ENCODE peak calls at places on chromosomes 4 and X, in nine cellular contexts. D is RPMI7951; W is NCI-H2029; Y is stimulated activated naive CD4-positive, alpha-beta T cell; O is tibial artery; H is stimulated activated naive CD8-positive, alpha-beta T cell treated with anti-CD3 and anti-CD28 coated beads, Interleukin-15, amount 100 ng/mL, for 72 hours; G is hippocampal formation; J is activated CD4-positive, alpha-beta T cell treated with anti-CD3 and anti-CD28 coated beads, Interleukin-2, amount 10 ng/mL, durations not matched to agents 7 days and 5 days; B is foreskin fibroblast. P is an unnamed sample.

GRCh38 chr4:7296661-7297335 is 104.5 kb downstream of the SORCS2 start:
- DNase-seq in D (no peak), W (no peak), Y (no peak), O (no peak), H (no peak), G (no peak), J (no peak), B (no peak), P (no peak)

GRCh38 chr4:54440394-54441223 is 211.5 kb downstream of the PDGFRA start:
- DNase-seq in D (peak; percentile 44), W (peak; percentile 13), Y (no peak), O (no peak), H (no peak), G (peak; percentile 6), J (peak; percentile 6), B (peak; percentile 68), P (no peak)

GRCh38 chr4:173415885-173416658 is 17.2 kb upstream of the SCRG1 start:
- DNase-seq in D (no peak), W (no peak), Y (no peak), O (peak; percentile 62), H (no peak), G (no peak), J (no peak), B (no peak), P (no peak)

GRCh38 chr4:176563591-176563990 is 229.1 kb downstream of the VEGFC start:
- DNase-seq in D (peak; percentile 62), W (no peak), Y (no peak), O (no peak), H (no peak), G (no peak), J (no peak), B (peak; percentile 75), P (no peak)

GRCh38 chr4:13455411-13455810 is 28.7 kb downstream of the RAB28 start:
- DNase-seq in D (no peak), W (no peak), Y (no peak), O (no peak), H (no peak), G (no peak), J (no peak), B (peak; percentile 13), P (no peak)

GRCh38 chrX:42746606-42747005 is 31.4 kb downstream of the PPP1R2C start:
- DNase-seq in D (no peak), W (no peak), Y (no peak), O (no peak), H (no peak), G (no peak), J (no peak), B (peak; percentile 79), P (no peak)

GRCh38 chrX:103794117-103794516 is 17.5 kb downstream of the PLP1 start:
- DNase-seq in D (peak; percentile 17), W (no peak), Y (no peak), O (no peak), H (no peak), G (no peak), J (no peak), B (peak; percentile 23), P (no peak)

GRCh38 chrX:10507181-10507580 is 113.2 kb downstream of the MID1 start:
- DNase-seq in D (peak; percentile 57), W (no peak), Y (no peak), O (no peak), H (no peak), G (no peak), J (no peak), B (peak; percentile 31), P (no peak)

GRCh38 chr4:175504316-175504715 is 307.7 kb downstream of the GPM6A start:
- DNase-seq in D (no peak), W (no peak), Y (no peak), O (no peak), H (no peak), G (no peak), J (no peak), B (peak; percentile 8), P (no peak)

GRCh38 chr4:151227731-151228130 is 49.2 kb upstream of the PRSS48 start:
- DNase-seq in D (peak; percentile 39), W (no peak), Y (no peak), O (peak; percentile 89), H (no peak), G (peak; percentile 62), J (no peak), B (peak; percentile 88), P (no peak)

GRCh38 chr4:141636771-141637460 is 533 bp downstream of the IL15 start:
- DNase-seq in D (peak; percentile 63), W (peak; percentile 28), Y (no peak), O (peak; percentile 25), H (peak; percentile 17), G (peak; percentile 18), J (peak; percentile 12), B (peak; percentile 78), P (peak; percentile 54)

GRCh38 chrX:103818844-103819243 is 13.2 kb downstream of the RAB9B start:
- DNase-seq in D (no peak), W (no peak), Y (no peak), O (no peak), H (no peak), G (no peak), J (no peak), B (peak; percentile 12), P (no peak)

GRCh38 chr4:54085284-54085683 is 14.7 kb upstream of the GSX2 start:
- DNase-seq in D (peak; percentile 86), W (no peak), Y (no peak), O (peak; percentile 86), H (no peak), G (peak; percentile 55), J (no peak), B (peak; percentile 95), P (no peak)

GRCh38 chr4:55399581-55399980 is 3.8 kb downstream of the TMEM165 start:
- DNase-seq in D (no peak), W (no peak), Y (no peak), O (no peak), H (no peak), G (no peak), J (no peak), B (peak; percentile 42), P (no peak)

GRCh38 chrX:106905064-106905708 is 2.0 kb upstream of the RIPPLY1 start:
- DNase-seq in D (no peak), W (no peak), Y (no peak), O (no peak), H (no peak), G (no peak), J (no peak), B (no peak), P (no peak)

GRCh38 chr4:183698909-183699308 is 39.8 kb downstream of the TRAPPC11 start:
- DNase-seq in D (no peak), W (no peak), Y (no peak), O (no peak), H (no peak), G (no peak), J (no peak), B (no peak), P (no peak)

GRCh38 chrX:7330971-7331746 is 183.2 kb upstream of the PUDP start:
- DNase-seq in D (peak; percentile 6), W (no peak), Y (no peak), O (peak; percentile 51), H (no peak), G (no peak), J (no peak), B (peak; percentile 91), P (no peak)

GRCh38 chr4:110104661-110105060 is 93.8 kb downstream of the ELOVL6 start:
- DNase-seq in D (no peak), W (no peak), Y (no peak), O (no peak), H (no peak), G (no peak), J (no peak), B (no peak), P (no peak)

GRCh38 chrX:12974797-12975669 is at the start of gene TMSB4X:
- DNase-seq in D (peak; percentile 83), W (peak; percentile 20), Y (peak; percentile 76), O (peak; percentile 78), H (peak; percentile 90), G (peak; percentile 71), J (peak; percentile 85), B (peak; percentile 90), P (peak; percentile 65)

GRCh38 chr4:164731827-164732474 is 22.0 kb upstream of the SMIM31 start:
- DNase-seq in D (peak; percentile 20), W (no peak), Y (peak; percentile 1), O (no peak), H (peak; percentile 41), G (peak; percentile 33), J (peak; percentile 55), B (peak; percentile 23), P (peak; percentile 60)